ENCODE peak calls at places on chromosomes 13 and 19, in ten cellular contexts. R, V, T, Y, P, E, B, F, D and Q are unnamed samples.

GRCh38 chr13:47463726-47464125 is 537.3 kb downstream of the SUCLA2 start:
- DNase-seq in B (no peak), E (no peak), R (no peak), Y (no peak), T (peak), V (no peak), P (peak), D (peak), F (no peak), Q (peak)

GRCh38 chr13:101903890-101904289 is 451.4 kb downstream of the ITGBL1 start:
- DNase-seq in D (no peak), F (no peak), R (no peak), P (no peak), E (no peak), V (no peak), T (no peak), B (no peak), Y (no peak), Q (no peak)

GRCh38 chr19:19459707-19460251 is 54.3 kb downstream of the GATAD2A start:
- DNase-seq in Y (peak), B (peak), D (peak), P (peak), F (no peak), R (no peak), E (peak), V (peak), T (peak), Q (peak)

GRCh38 chr19:49140951-49141350 is 14.2 kb downstream of the HRC start:
- DNase-seq in Y (no peak), E (no peak), T (no peak), P (no peak), B (no peak), R (no peak), V (no peak), D (no peak), F (no peak), Q (no peak)

GRCh38 chr13:114118763-114119123 is 13.7 kb downstream of the RASA3 start:
- DNase-seq in T (no peak), F (no peak), P (peak), E (peak), Y (no peak), D (peak), V (no peak), R (peak), B (no peak), Q (peak)

GRCh38 chr13:52850396-52851152 is 2.1 kb upstream of the PCDH8 start:
- DNase-seq in P (peak), R (no peak), T (peak), F (peak), D (peak), Y (no peak), B (no peak), V (peak), E (peak), Q (peak)

GRCh38 chr19:17036640-17037039 is 10.0 kb upstream of the CPAMD8 start:
- DNase-seq in P (no peak), B (no peak), T (no peak), F (no peak), R (no peak), D (no peak), E (no peak), V (no peak), Y (no peak), Q (no peak)

GRCh38 chr19:58482372-58482771 is 6.2 kb downstream of the ZNF446 start:
- DNase-seq in R (no peak), T (no peak), D (no peak), V (no peak), P (no peak), F (no peak), Y (no peak), B (no peak), E (no peak), Q (no peak)

GRCh38 chr13:36712785-36713184 is 39.0 kb downstream of the SERTM1 start:
- DNase-seq in B (no peak), T (peak), Y (no peak), E (no peak), D (no peak), R (peak), P (peak), V (no peak), F (no peak), Q (peak)

GRCh38 chr13:111210945-111211469 is 95.9 kb downstream of the ARHGEF7 start:
- DNase-seq in E (no peak), B (no peak), F (no peak), Y (no peak), P (no peak), T (no peak), R (no peak), D (no peak), V (no peak), Q (no peak)

GRCh38 chr19:9848761-9849160 is 13.6 kb downstream of the PIN1 start:
- DNase-seq in E (no peak), V (no peak), B (no peak), F (no peak), T (no peak), D (no peak), Y (no peak), P (no peak), R (no peak), Q (no peak)

GRCh38 chr13:28494861-28495585 is at the start of gene FLT1:
- DNase-seq in D (peak), F (no peak), R (no peak), B (no peak), E (peak), Y (peak), V (no peak), T (peak), P (peak), Q (peak)

GRCh38 chr13:101917833-101918755 is 465.6 kb downstream of the ITGBL1 start:
- DNase-seq in F (no peak), T (no peak), E (no peak), Y (no peak), R (no peak), B (no peak), V (no peak), D (no peak), P (no peak), Q (no peak)

GRCh38 chr13:45331123-45331619 is 9.8 kb downstream of the TPT1 start:
- DNase-seq in Y (no peak), P (no peak), B (no peak), D (no peak), V (no peak), R (no peak), E (no peak), F (no peak), T (peak), Q (no peak)

GRCh38 chr13:100100115-100100879 is 11.4 kb downstream of the PCCA start:
- DNase-seq in F (no peak), Y (no peak), T (peak), R (peak), B (no peak), D (peak), E (no peak), V (no peak), P (peak), Q (peak)

GRCh38 chr19:39251081-39251480 is 2.4 kb upstream of the IFNL4 start:
- DNase-seq in B (no peak), T (no peak), P (no peak), R (no peak), Y (no peak), V (no peak), E (no peak), F (no peak), D (no peak), Q (no peak)

GRCh38 chr19:13234518-13234917 is 84.3 kb downstream of the IER2 start:
- DNase-seq in B (peak), D (peak), R (no peak), V (peak), E (peak), Y (peak), T (peak), P (no peak), F (peak), Q (peak)

GRCh38 chr13:34153428-34154180 is 335.7 kb downstream of the RFC3 start:
- DNase-seq in E (no peak), V (no peak), B (no peak), Y (no peak), P (peak), F (no peak), R (no peak), D (no peak), T (no peak), Q (no peak)

GRCh38 chr13:79490326-79490725 is 9.4 kb downstream of the NDFIP2 start:
- DNase-seq in B (no peak), D (no peak), F (no peak), E (no peak), V (no peak), Y (no peak), T (no peak), R (no peak), P (no peak), Q (no peak)

GRCh38 chr19:34962945-34963530 is 991 bp downstream of the ZNF792 start:
- DNase-seq in F (no peak), E (peak), D (peak), T (no peak), P (peak), B (no peak), V (no peak), Y (no peak), R (no peak), Q (no peak)